ENCODE peak calls at places on chromosomes 7 and 10, in eight cellular contexts. N is transverse colon, V is AG09319, Q is B cell, Z is endothelial cell of umbilical vein, D is AG04450, X is neural progenitor cell, L is endothelial cell. R is an unnamed sample.
A peak's percentile ranks its signal among the peaks of the same experiment; 100 is the strongest.

GRCh38 chr7:111168182-111168581 is 77.3 kb downstream of the LRRN3 start:
- DNase-seq in L (no peak), X (no peak), D (no peak), Q (no peak), V (no peak), N (no peak), Z (no peak), R (no peak)

GRCh38 chr7:19397917-19398316 is 252.7 kb upstream of the FERD3L start:
- DNase-seq in X (no peak), N (no peak), Q (no peak), V (no peak), L (no peak), Z (no peak), D (no peak), R (peak; percentile 20)

GRCh38 chr10:48604408-48605263 is at the start of gene ARHGAP22:
- DNase-seq in L (peak; percentile 26), V (no peak), N (peak; percentile 29), Z (peak; percentile 56), X (peak; percentile 62), D (no peak), Q (peak; percentile 81), R (peak; percentile 71)

GRCh38 chr7:112575864-112576263 is 95.1 kb downstream of the LSMEM1 start:
- DNase-seq in X (no peak), Q (no peak), D (no peak), V (no peak), Z (no peak), N (no peak), L (no peak), R (no peak)

GRCh38 chr7:27999829-28000228 is 180.8 kb downstream of the JAZF1 start:
- DNase-seq in Z (no peak), D (no peak), X (no peak), L (no peak), V (no peak), N (no peak), Q (no peak), R (no peak)

GRCh38 chr7:90596745-90597526 is 815 bp downstream of the CDK14 start:
- DNase-seq in L (peak; percentile 26), Z (peak; percentile 60), Q (peak; percentile 41), D (no peak), X (peak; percentile 40), V (no peak), N (no peak), R (peak; percentile 54)

GRCh38 chr10:78045237-78045636 is 11.6 kb downstream of the RPS24 start:
- DNase-seq in V (no peak), N (no peak), Q (no peak), D (no peak), Z (no peak), L (no peak), X (no peak), R (peak; percentile 69)

GRCh38 chr10:54314430-54314829 is 486.6 kb downstream of the PCDH15 start:
- DNase-seq in V (no peak), Z (no peak), D (no peak), N (no peak), L (no peak), Q (no peak), X (no peak), R (no peak)

GRCh38 chr10:132613566-132614348 is 76.2 kb downstream of the INPP5A start:
- DNase-seq in N (no peak), V (no peak), D (no peak), Z (no peak), L (no peak), Q (peak; percentile 30), X (no peak), R (no peak)

GRCh38 chr7:96181174-96181573 is 140.7 kb downstream of the SLC25A13 start:
- DNase-seq in L (no peak), Z (no peak), V (no peak), Q (no peak), D (no peak), N (no peak), X (no peak), R (no peak)

GRCh38 chr7:74418076-74418475 is 35.6 kb upstream of the GTF2IRD1 start:
- DNase-seq in X (no peak), D (no peak), L (no peak), N (no peak), Z (no peak), V (no peak), Q (no peak), R (no peak)

GRCh38 chr7:100827330-100828226 is at the start of gene EPHB4:
- DNase-seq in V (peak; percentile 70), Z (peak; percentile 88), L (peak; percentile 87), Q (peak; percentile 53), N (peak; percentile 83), X (peak; percentile 95), D (peak; percentile 72), R (no peak)

GRCh38 chr10:63819753-63820347 is 298.6 kb downstream of the REEP3 start:
- DNase-seq in Z (peak; percentile 78), N (peak; percentile 55), V (peak; percentile 35), Q (no peak), L (peak; percentile 74), D (peak; percentile 18), X (peak; percentile 67), R (no peak)

GRCh38 chr7:107742678-107743566 is 1.0 kb upstream of the CBLL1 start:
- DNase-seq in N (peak; percentile 63), V (no peak), L (peak; percentile 53), X (peak; percentile 80), Q (peak; percentile 34), Z (no peak), D (no peak), R (peak; percentile 46)

GRCh38 chr7:45400680-45401079 is 173.5 kb upstream of the ADCY1 start:
- DNase-seq in Z (no peak), V (no peak), Q (no peak), L (no peak), N (no peak), X (no peak), D (no peak), R (no peak)

GRCh38 chr7:158366346-158366745 is 221.3 kb downstream of the PTPRN2 start:
- DNase-seq in D (no peak), X (peak; percentile 53), L (no peak), Z (no peak), N (no peak), V (no peak), Q (no peak), R (no peak)

GRCh38 chr10:79112898-79113431 is 44.2 kb downstream of the ZMIZ1 start:
- DNase-seq in D (no peak), L (no peak), Z (peak; percentile 36), N (no peak), V (no peak), X (no peak), Q (no peak), R (no peak)

GRCh38 chr7:113113912-113114311 is 4.4 kb downstream of the SMIM30 start:
- DNase-seq in V (no peak), Z (no peak), X (peak; percentile 41), N (no peak), L (no peak), Q (no peak), D (no peak), R (no peak)

GRCh38 chr10:77673515-77674140 is 36.0 kb upstream of the KCNMA1 start:
- DNase-seq in D (no peak), X (no peak), N (no peak), Z (peak; percentile 7), Q (no peak), V (no peak), L (no peak), R (no peak)

GRCh38 chr7:45035909-45036308 is 35.9 kb downstream of the CCM2 start:
- DNase-seq in X (no peak), V (no peak), Z (no peak), D (no peak), N (no peak), L (no peak), Q (no peak), R (no peak)

GRCh38 chr7:55074008-55074499 is 55.2 kb downstream of the EGFR start:
- DNase-seq in L (no peak), X (no peak), D (no peak), V (no peak), Q (no peak), N (peak; percentile 91), Z (peak; percentile 32), R (peak; percentile 70)

GRCh38 chr10:86698207-86698940 is 30.1 kb downstream of the LDB3 start:
- DNase-seq in D (no peak), L (no peak), X (no peak), Z (no peak), Q (no peak), V (no peak), N (no peak), R (no peak)

GRCh38 chr10:127196227-127196954 is at the start of gene INSYN2A:
- DNase-seq in X (peak; percentile 85), L (peak; percentile 73), D (no peak), Q (peak; percentile 32), Z (peak; percentile 37), N (peak; percentile 27), V (no peak), R (no peak)

GRCh38 chr7:53984776-53985175 is 557.4 kb upstream of the VSTM2A start:
- DNase-seq in V (no peak), D (no peak), Q (no peak), Z (no peak), N (no peak), L (no peak), X (no peak), R (no peak)

GRCh38 chr7:55325371-55325792 is 39.8 kb upstream of the LANCL2 start:
- DNase-seq in Q (no peak), D (peak; percentile 80), V (peak; percentile 85), Z (no peak), X (no peak), L (no peak), N (no peak), R (no peak)

GRCh38 chr7:142153400-142153799 is 41.9 kb downstream of the MGAM2 start:
- DNase-seq in D (no peak), Q (no peak), X (peak; percentile 34), Z (no peak), N (peak; percentile 25), V (no peak), L (peak; percentile 26), R (peak; percentile 12)
- TF ChIP-seq CTCF in D (no peak), Q (no peak), X (peak; percentile 46), Z (no peak), N (peak; percentile 24), V (no peak), L (peak; percentile 35), R (no peak)

GRCh38 chr7:155862516-155863257 is 50.4 kb upstream of the SHH start:
- DNase-seq in Q (no peak), X (no peak), L (no peak), N (no peak), Z (no peak), D (no peak), V (no peak), R (no peak)
- TF ChIP-seq CTCF in Q (no peak), X (peak; percentile 45), L (no peak), N (no peak), Z (no peak), D (peak; percentile 20), V (no peak), R (no peak)

GRCh38 chr10:92574545-92575377 is 868 bp upstream of the IDE start:
- DNase-seq in L (no peak), V (no peak), X (peak; percentile 6), D (no peak), Q (peak; percentile 58), N (no peak), Z (no peak), R (peak; percentile 46)
- TF ChIP-seq CTCF in L (peak; percentile 42), V (no peak), X (peak; percentile 18), D (no peak), Q (peak; percentile 69), N (peak; percentile 7), Z (no peak), R (peak; percentile 7)

DNA sequence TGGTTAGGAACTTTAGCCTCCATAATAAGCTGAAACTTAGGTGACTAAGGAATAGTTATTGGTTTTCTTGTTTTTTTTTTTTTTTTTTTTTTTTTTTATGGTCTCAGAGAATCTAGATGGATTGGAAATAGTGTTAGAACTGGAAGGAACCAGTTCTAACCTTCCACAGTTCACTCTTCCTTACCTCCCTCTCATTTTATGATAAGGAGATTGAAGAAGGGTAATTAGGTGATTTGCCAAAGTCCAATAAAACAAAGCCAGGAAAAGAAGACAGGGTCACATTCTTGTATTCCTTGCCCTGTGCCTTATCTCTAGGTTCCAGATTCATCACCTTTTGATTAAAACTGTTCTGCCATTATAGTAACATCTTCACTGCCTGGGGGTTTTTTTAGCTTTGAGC is 71.7 kb upstream of the STRIP2 start:
- DNase-seq in D (no peak), L (no peak), X (no peak), N (no peak), Z (no peak), V (no peak), Q (no peak), R (no peak)
- TF ChIP-seq CTCF in D (no peak), L (no peak), X (no peak), N (no peak), Z (no peak), V (no peak), Q (no peak), R (no peak)